ENCODE peak calls at places on chromosomes 16 and 17, in eight cellular contexts. P is AG09309, B is MCF 10A, O is cardiac fibroblast, D is endodermal cell, J is brain microvascular endothelial cell, V is HL-60, S is A673. K is an unnamed sample.

GRCh38 chr17:28570716-28571254 is 539 bp downstream of the PIGS start:
- DNase-seq in V (no peak), B (no peak), O (peak; percentile 13), D (peak; percentile 88), S (peak; percentile 46), P (no peak), J (no peak), K (peak; percentile 35)

GRCh38 chr16:28874406-28874805 is 3.9 kb upstream of the ATP2A1 start:
- DNase-seq in V (no peak), O (no peak), J (no peak), P (no peak), S (no peak), D (no peak), B (no peak), K (no peak)

GRCh38 chr16:79795556-79795955 is 195.0 kb upstream of the MAF start:
- DNase-seq in D (no peak), B (no peak), V (no peak), S (no peak), P (no peak), J (no peak), O (no peak), K (no peak)

GRCh38 chr16:57867000-57867561 is 64.8 kb upstream of the KIFC3 start:
- DNase-seq in B (no peak), D (peak; percentile 31), O (no peak), S (no peak), J (no peak), P (no peak), V (no peak), K (no peak)

GRCh38 chr17:19304209-19304608 is 58.3 kb downstream of the B9D1 start:
- DNase-seq in P (no peak), O (peak; percentile 77), D (peak; percentile 36), V (peak; percentile 63), B (no peak), S (no peak), J (peak; percentile 47), K (peak; percentile 48)

GRCh38 chr17:22310717-22311686 is 618.7 kb downstream of the KCNJ18 start:
- DNase-seq in S (no peak), D (no peak), B (no peak), J (no peak), P (no peak), V (no peak), O (no peak), K (no peak)

GRCh38 chr16:81608515-81609209 is 164.1 kb downstream of the CMIP start:
- DNase-seq in J (peak; percentile 71), B (peak; percentile 45), D (no peak), V (no peak), P (no peak), O (peak; percentile 90), S (no peak), K (peak; percentile 72)

GRCh38 chr17:32287804-32288511 is 22.3 kb downstream of the RHBDL3 start:
- DNase-seq in J (no peak), O (no peak), D (peak; percentile 87), V (no peak), P (no peak), S (no peak), B (no peak), K (no peak)

GRCh38 chr17:5486206-5487124 is at the start of gene MIS12:
- DNase-seq in S (peak; percentile 100), J (peak; percentile 100), B (peak; percentile 100), V (peak; percentile 88), P (peak; percentile 97), D (peak; percentile 100), O (peak; percentile 100), K (peak; percentile 99)

GRCh38 chr17:5481451-5481850 is 4.5 kb downstream of the DERL2 start:
- DNase-seq in S (no peak), P (no peak), B (no peak), J (no peak), D (no peak), V (no peak), O (no peak), K (no peak)

GRCh38 chr17:5488752-5489151 is 2.4 kb downstream of the MIS12 start:
- DNase-seq in S (no peak), O (no peak), B (no peak), V (no peak), P (no peak), D (no peak), J (no peak), K (no peak)

DNA sequence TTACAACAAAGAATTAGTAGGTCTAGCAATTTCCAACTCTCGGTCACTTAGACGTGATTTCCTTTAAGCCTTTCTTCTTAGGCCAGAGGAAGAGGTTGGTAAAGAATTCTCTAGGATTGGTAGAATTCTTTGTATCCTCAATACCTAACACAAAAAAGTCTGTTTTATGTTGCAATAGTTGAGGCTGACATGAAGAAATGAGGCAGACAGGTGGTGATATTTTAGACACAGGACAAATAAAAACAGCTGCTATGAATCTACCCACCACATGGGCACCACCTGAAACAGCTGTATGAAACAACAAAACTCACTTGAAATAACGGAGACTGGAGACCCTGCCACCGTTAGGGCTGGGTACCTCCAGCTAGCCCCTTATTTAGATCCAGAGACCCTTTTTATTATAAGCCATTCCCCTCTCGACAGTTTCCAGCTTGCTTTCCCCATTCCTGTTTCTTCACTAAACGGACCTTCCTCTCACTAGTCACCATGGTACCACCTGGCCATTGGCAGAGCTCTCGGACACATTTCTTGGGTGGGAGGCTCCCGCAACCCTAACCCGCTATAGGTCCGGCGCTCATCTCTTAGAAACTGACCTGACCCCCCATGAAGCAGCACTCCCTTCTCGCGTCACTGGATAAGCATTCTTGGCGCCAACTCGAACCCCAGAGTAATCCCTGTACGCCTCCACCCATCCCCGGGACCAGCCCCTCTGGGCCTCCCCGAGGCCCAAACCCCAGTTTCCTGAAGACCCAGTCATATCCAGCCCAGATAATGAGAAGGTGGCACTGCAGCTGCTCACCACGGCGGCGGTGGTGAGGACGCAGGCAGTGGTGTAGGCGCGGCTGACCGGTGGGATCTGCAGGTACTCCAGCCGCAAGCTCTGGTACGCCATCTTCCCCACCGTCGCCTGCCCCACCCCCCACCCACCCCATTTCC is at the start of gene DERL2:
- DNase-seq in B (no peak), S (peak; percentile 60), O (peak; percentile 53), J (peak; percentile 10), D (no peak), V (no peak), P (no peak), K (no peak)
- TF ChIP-seq CTCF in B (no peak), S (no peak), O (no peak), J (no peak), D (no peak), V (no peak), P (no peak), K (no peak)

GRCh38 chr17:83187782-83188311 is 108.4 kb downstream of the METRNL start:
- DNase-seq in V (no peak), J (no peak), S (no peak), B (no peak), D (no peak), O (no peak), P (no peak), K (no peak)
- TF ChIP-seq CTCF in V (no peak), J (no peak), S (no peak), B (no peak), D (no peak), O (no peak), P (no peak), K (no peak)

GRCh38 chr17:688100-688989 is 26.3 kb downstream of the VPS53 start:
- DNase-seq in O (peak; percentile 53), B (peak; percentile 13), D (peak; percentile 73), S (peak; percentile 44), P (no peak), J (peak; percentile 40), V (peak; percentile 28), K (no peak)
- TF ChIP-seq CTCF in O (peak; percentile 20), B (no peak), D (peak; percentile 73), S (peak; percentile 42), P (peak; percentile 35), J (peak; percentile 52), V (no peak), K (peak; percentile 17)

DNA sequence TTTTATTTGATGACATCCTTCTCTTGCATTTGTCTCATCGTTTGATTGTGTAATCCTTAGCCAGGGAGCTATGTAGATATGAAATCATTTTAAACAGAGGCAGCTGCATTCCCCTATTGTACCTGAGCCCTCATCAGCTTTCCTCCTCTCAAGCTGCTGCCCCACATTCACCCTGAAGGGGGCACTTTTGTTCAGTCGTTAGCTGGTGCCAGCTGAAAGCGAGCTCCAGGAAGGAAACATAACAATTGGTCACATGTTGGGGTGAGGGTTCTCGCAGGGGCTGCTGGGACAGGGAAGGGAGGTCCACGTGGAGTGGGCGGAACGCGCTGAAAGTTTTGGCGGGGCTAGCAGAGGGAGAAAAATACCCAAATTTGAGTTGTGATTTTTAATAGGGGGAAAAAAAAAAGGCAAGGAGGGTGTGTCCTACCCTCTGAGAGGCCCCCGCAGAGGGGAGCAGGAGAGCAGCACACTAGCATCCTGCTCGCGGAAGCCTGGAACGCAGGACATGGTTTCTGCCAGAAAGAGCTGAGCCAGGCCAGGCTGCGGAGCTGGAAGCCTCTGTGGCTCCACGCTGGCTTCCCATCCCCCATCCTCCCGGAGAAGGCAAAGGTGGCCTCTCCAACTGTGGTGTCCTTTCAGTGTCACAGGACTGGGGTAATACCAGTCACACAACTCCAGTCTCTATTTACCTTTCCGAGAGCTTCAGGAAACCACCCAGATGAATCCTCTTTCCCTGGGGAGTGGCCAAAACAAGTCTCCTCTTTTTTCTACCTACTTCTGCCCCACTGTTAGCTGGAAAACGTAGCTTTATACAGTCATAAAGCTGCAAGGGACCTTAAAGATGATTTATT is 8.4 kb upstream of the MSL1 start:
- DNase-seq in B (peak; percentile 97), O (peak; percentile 97), J (peak; percentile 92), S (peak; percentile 93), V (peak; percentile 95), P (peak; percentile 88), D (peak; percentile 99), K (peak; percentile 98)
- TF ChIP-seq CTCF in B (peak; percentile 55), O (peak; percentile 83), J (peak; percentile 91), S (peak; percentile 74), V (peak; percentile 88), P (peak; percentile 87), D (peak; percentile 83), K (peak; percentile 90)

GRCh38 chr16:67662653-67663010 is 1.9 kb downstream of the PARD6A start:
- DNase-seq in O (no peak), D (no peak), P (no peak), B (no peak), S (no peak), J (no peak), V (no peak), K (no peak)

GRCh38 chr16:67661864-67662652 is 1.3 kb downstream of the PARD6A start:
- DNase-seq in V (no peak), B (no peak), J (no peak), P (no peak), S (no peak), O (no peak), D (no peak), K (no peak)

GRCh38 chr16:67663877-67664222 is 2.7 kb downstream of the ENKD1 start:
- DNase-seq in J (no peak), B (no peak), O (no peak), S (no peak), P (no peak), V (no peak), D (no peak), K (no peak)

GRCh38 chr16:67664258-67664657 is 2.3 kb downstream of the ENKD1 start:
- DNase-seq in B (no peak), O (no peak), P (no peak), D (no peak), S (no peak), V (no peak), J (no peak), K (no peak)

GRCh38 chr16:67663151-67663876 is 2.6 kb downstream of the PARD6A start:
- DNase-seq in J (peak; percentile 19), O (no peak), S (peak; percentile 61), B (no peak), D (peak; percentile 89), P (no peak), V (no peak), K (no peak)
- TF ChIP-seq CTCF in J (peak; percentile 62), O (peak; percentile 37), S (peak; percentile 58), B (peak; percentile 9), D (peak; percentile 69), P (peak; percentile 27), V (peak; percentile 29), K (peak; percentile 21)